ENCODE peak calls at places on chromosomes 11 and 22, in five cellular contexts. P is stomach, U is A549, Z is esophagus muscularis mucosa, D is sigmoid colon. A is an unnamed sample.

GRCh38 chr11:64566915-64567882 is 23.8 kb upstream of the SLC22A12 start:
- DNase-seq in U (no peak), Z (no peak), P (no peak), D (no peak), A (peak)

GRCh38 chr11:116519499-116519898 is 253.3 kb downstream of the BUD13 start:
- DNase-seq in Z (no peak), D (no peak), P (peak), U (no peak), A (no peak)

GRCh38 chr11:112103446-112103845 is 16.8 kb downstream of the SDHD start:
- DNase-seq in P (no peak), D (no peak), U (no peak), Z (no peak), A (no peak)

GRCh38 chr22:19772422-19772672 is 11.8 kb downstream of the TBX1 start:
- DNase-seq in U (no peak), D (no peak), Z (no peak), P (no peak), A (no peak)

GRCh38 chr11:10044618-10045017 is 249.4 kb downstream of the SBF2 start:
- DNase-seq in P (no peak), U (peak), D (no peak), Z (no peak), A (no peak)

GRCh38 chr22:44616882-44617655 is 84.9 kb upstream of the PRR5 start:
- DNase-seq in D (no peak), U (no peak), P (no peak), Z (no peak), A (no peak)

GRCh38 chr11:67439321-67440228 is 2.1 kb upstream of the PTPRCAP start:
- DNase-seq in U (peak), P (peak), D (no peak), Z (no peak), A (no peak)

GRCh38 chr11:112805658-112806057 is 155.6 kb upstream of the NCAM1 start:
- DNase-seq in Z (no peak), D (no peak), P (peak), U (no peak), A (no peak)

GRCh38 chr11:283405-284080 is 5.3 kb downstream of the NLRP6 start:
- DNase-seq in P (no peak), Z (no peak), D (no peak), U (no peak), A (no peak)

GRCh38 chr11:10019906-10020682 is 273.9 kb downstream of the SBF2 start:
- DNase-seq in U (no peak), P (peak), D (no peak), Z (no peak), A (no peak)

GRCh38 chr11:106011481-106011880 is 10.6 kb downstream of the MSANTD4 start:
- DNase-seq in P (no peak), D (no peak), Z (no peak), U (no peak), A (no peak)

GRCh38 chr11:64900263-64900678 is 16.7 kb downstream of the ATG2A start:
- DNase-seq in P (no peak), D (no peak), Z (no peak), U (peak), A (no peak)

GRCh38 chr11:75237050-75237449 is 3.5 kb upstream of the TPBGL start:
- DNase-seq in D (no peak), P (no peak), Z (no peak), U (no peak), A (no peak)

GRCh38 chr11:78453140-78453935 is 35.7 kb upstream of the GAB2 start:
- DNase-seq in Z (no peak), U (no peak), P (no peak), D (no peak), A (no peak)

GRCh38 chr22:29379258-29379657 is 9.1 kb downstream of the AP1B1 start:
- DNase-seq in P (no peak), Z (no peak), D (peak), U (no peak), A (peak)

GRCh38 chr11:59112494-59112893 is 5.5 kb downstream of the FAM111B start:
- DNase-seq in U (no peak), P (no peak), Z (no peak), D (no peak), A (no peak)

GRCh38 chr11:96228472-96228871 is 114.5 kb downstream of the MAML2 start:
- DNase-seq in D (peak), U (peak), Z (no peak), P (peak), A (peak)

GRCh38 chr11:46710821-46711269 is 8.2 kb upstream of the F2 start:
- DNase-seq in Z (no peak), D (peak), U (peak), P (no peak), A (peak)

GRCh38 chr11:30992513-30992849 is 377.1 kb downstream of the DCDC1 start:
- DNase-seq in P (no peak), Z (no peak), D (no peak), U (peak), A (no peak)

DNA sequence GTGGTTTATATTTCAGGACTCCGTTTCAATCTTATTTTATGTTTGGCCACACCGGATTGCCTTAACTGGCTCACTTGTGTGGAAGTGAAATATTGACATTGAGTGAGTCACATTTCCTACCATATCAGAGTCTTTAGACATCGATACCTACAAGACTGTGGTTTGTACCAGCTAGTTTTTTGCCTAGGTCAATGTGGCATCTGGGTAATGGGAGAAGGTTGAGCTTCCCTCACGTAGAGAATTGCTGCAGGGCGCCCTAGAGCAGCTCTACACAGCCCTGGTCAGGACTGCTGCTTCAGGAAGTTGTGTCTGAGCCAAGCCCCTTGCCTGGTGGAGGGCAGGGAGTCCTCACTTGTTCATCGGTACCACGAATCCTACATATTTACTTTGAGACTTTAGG is 1.6 kb downstream of the GRAMD1B start:
- DNase-seq in D (no peak), P (no peak), U (no peak), Z (no peak), A (no peak)
- H3K27ac ChIP-seq in D (no peak), P (no peak), U (peak), Z (no peak), A (no peak)

DNA sequence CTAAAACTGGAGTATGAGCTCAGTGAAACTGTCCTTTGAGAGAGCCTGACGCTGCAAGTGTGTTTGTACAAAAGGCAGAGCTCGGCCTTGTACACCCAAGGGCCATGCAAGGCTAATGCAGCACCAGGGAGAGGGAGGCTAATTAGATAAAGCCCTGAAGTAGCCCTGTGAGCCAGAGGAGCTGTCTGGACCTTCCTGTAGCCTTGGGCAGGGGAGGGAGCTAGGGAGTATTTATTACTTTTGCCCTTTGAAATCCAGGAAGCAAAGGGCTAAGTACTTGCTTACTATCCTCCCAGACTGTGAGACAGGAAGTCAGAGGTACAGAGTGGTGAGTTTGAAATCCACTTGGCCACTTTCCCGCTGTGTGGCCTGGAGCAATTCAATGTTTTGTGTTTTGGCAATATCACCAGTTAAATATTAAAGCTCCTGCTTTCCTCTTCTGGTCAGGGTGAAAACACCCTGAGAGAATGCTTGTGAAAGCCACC is 10.2 kb upstream of the LDHA start:
- DNase-seq in Z (no peak), D (peak), U (peak), P (peak), A (peak)
- TF ChIP-seq POLR2A in Z (no peak), D (no peak), U (no peak), P (no peak), A (no peak)

DNA sequence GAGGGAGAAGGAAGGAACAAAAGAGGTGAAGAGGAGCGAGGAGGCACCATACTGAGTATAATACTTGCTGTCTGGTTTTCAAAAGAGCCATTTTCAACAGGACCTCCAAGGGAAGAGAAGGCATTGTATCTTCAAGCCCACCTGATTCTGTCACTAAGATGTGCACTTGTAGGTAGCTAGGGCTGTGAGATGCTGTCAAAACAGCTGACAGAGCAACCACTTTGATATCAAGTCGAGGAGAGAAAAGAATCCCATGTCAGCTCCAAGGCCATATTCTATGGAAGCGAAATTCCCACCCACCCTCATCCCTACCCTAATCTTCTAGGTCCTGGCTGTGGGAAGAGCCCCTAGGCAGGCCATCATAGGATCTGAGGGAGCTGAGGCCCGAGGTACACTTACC is 70.9 kb upstream of the PRDM11 start:
- DNase-seq in P (no peak), U (no peak), Z (no peak), D (no peak), A (no peak)
- TF ChIP-seq EP300 in P (no peak), U (no peak), Z (no peak), D (no peak), A (no peak)

GRCh38 chr11:66237867-66238266 is 30.6 kb upstream of the RAB1B start:
- DNase-seq in Z (no peak), D (no peak), U (no peak), P (no peak), A (no peak)
- H3K27ac ChIP-seq in Z (no peak), D (no peak), U (no peak), P (no peak), A (no peak)

DNA sequence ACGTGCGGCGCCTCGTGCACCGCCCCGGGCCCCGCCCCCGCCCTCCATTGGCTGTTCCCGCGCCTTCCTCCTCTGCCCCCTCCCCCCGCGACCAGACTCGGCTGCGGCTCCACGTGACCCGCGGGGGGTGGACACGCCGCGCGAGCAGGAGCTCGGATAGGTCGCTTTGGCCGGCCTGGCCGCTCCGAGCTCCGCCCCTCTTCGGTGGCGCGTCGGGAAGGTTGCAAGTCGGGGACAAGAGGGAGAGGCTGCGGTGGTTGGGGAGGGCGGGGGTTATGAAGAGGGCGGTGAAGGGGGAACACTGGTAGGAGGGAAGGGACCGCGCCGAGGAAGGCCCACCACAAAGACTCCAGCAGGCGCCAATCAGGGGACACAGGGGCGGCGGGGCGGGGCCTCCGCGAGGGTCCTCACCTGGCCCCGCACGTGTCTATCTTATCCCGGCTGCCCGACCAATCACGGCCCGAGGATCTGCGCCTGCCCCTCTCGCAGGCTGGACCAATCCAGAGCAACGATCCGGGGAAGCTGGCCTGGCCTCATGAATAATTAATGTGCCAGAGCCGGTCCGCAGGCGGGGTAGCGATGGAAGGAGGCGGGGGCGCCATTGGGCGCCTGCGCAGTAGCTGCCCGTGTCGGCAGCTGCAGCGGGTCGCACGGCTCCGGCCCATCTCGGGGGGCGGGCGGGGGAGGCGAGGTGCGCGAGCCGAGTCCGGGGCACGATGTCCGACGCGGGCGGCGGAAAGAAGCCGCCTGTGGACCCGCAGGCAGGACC is at the start of gene TEF:
- DNase-seq in Z (peak), P (peak), D (peak), U (peak), A (peak)
- TF ChIP-seq POLR2A in Z (no peak), P (no peak), D (peak), U (no peak), A (peak)

GRCh38 chr11:12884751-12885318 is 124.3 kb upstream of the RASSF10 start:
- DNase-seq in D (peak), Z (no peak), U (no peak), P (no peak), A (no peak)
- TF ChIP-seq EP300 in D (peak), Z (no peak), U (no peak), P (no peak), A (no peak)

DNA sequence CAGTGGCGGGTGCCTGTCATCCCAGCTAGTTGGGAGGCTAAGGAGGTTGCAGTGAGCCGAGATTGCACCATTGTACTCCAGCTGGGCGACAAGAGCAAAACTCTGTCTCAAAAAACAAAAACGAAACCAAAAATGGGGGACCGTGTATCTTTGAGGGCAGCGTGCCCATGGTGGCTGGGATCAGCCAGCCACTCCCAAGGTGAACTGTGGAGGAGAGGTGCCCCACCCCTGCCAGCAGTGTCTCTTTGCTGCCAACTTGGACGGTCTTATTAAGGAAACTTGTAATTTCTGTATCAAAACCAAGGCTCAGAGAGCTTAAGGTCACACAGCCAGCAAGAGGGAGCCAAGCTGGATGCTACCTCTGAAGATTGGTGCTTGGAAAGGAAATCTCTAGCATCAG is 147.7 kb downstream of the CACNA1I start:
- DNase-seq in P (no peak), D (no peak), Z (no peak), U (no peak), A (no peak)
- H3K27ac ChIP-seq in P (no peak), D (no peak), Z (no peak), U (no peak), A (no peak)

A was measured in ovary.